ENCODE peak calls at places on chromosomes 7 and 10, in six cellular contexts. One of them, this sample, is unnamed.
A peak's percentile ranks its signal among the peaks of the same experiment; 100 is the strongest.

GRCh38 chr10:124366825-124367224 is 51.9 kb downstream of the OAT start:
- DNase-seq in MM.1S: no peak
- DNase-seq in lower lobe of right lung: no peak
- DNase-seq in activated CD8-positive, alpha-beta T cell treated with anti-CD3 and anti-CD28 coated beads for 36 hours: no peak
- DNase-seq in HFFc6: no peak
- DNase-seq in IMR-90: no peak
- DNase-seq in this sample: no peak

GRCh38 chr7:106768324-106768751 is 96.7 kb upstream of the PIK3CG start:
- DNase-seq in MM.1S: peak; percentile 85
- DNase-seq in lower lobe of right lung: no peak
- DNase-seq in activated CD8-positive, alpha-beta T cell treated with anti-CD3 and anti-CD28 coated beads for 36 hours: no peak
- DNase-seq in HFFc6: peak; percentile 34
- DNase-seq in IMR-90: no peak
- DNase-seq in this sample: no peak

GRCh38 chr7:139602143-139602722 is 78.7 kb downstream of the CLEC2L start:
- DNase-seq in MM.1S: peak; percentile 60
- DNase-seq in lower lobe of right lung: no peak
- DNase-seq in activated CD8-positive, alpha-beta T cell treated with anti-CD3 and anti-CD28 coated beads for 36 hours: no peak
- DNase-seq in HFFc6: peak; percentile 45
- DNase-seq in IMR-90: peak; percentile 42
- DNase-seq in this sample: no peak

GRCh38 chr10:8489823-8490222 is 435.3 kb downstream of the GATA3 start:
- DNase-seq in MM.1S: no peak
- DNase-seq in lower lobe of right lung: no peak
- DNase-seq in activated CD8-positive, alpha-beta T cell treated with anti-CD3 and anti-CD28 coated beads for 36 hours: no peak
- DNase-seq in HFFc6: no peak
- DNase-seq in IMR-90: no peak
- DNase-seq in this sample: no peak

GRCh38 chr7:116713918-116714317 is 41.9 kb downstream of the MET start:
- DNase-seq in MM.1S: no peak
- DNase-seq in lower lobe of right lung: no peak
- DNase-seq in activated CD8-positive, alpha-beta T cell treated with anti-CD3 and anti-CD28 coated beads for 36 hours: no peak
- DNase-seq in HFFc6: peak; percentile 80
- DNase-seq in IMR-90: peak; percentile 88
- DNase-seq in this sample: peak; percentile 44

GRCh38 chr7:152202056-152202455 is 176.6 kb downstream of the GALNT11 start:
- DNase-seq in MM.1S: no peak
- DNase-seq in lower lobe of right lung: no peak
- DNase-seq in activated CD8-positive, alpha-beta T cell treated with anti-CD3 and anti-CD28 coated beads for 36 hours: no peak
- DNase-seq in HFFc6: peak; percentile 48
- DNase-seq in IMR-90: peak; percentile 50
- DNase-seq in this sample: no peak

GRCh38 chr7:47571355-47572100 is 10.4 kb downstream of the TNS3 start:
- DNase-seq in MM.1S: peak; percentile 67
- DNase-seq in lower lobe of right lung: peak; percentile 83
- DNase-seq in activated CD8-positive, alpha-beta T cell treated with anti-CD3 and anti-CD28 coated beads for 36 hours: no peak
- DNase-seq in HFFc6: peak; percentile 87
- DNase-seq in IMR-90: peak; percentile 95
- DNase-seq in this sample: no peak

GRCh38 chr7:1422512-1423265 is 36.6 kb downstream of the MICALL2 start:
- DNase-seq in MM.1S: no peak
- DNase-seq in lower lobe of right lung: no peak
- DNase-seq in activated CD8-positive, alpha-beta T cell treated with anti-CD3 and anti-CD28 coated beads for 36 hours: no peak
- DNase-seq in HFFc6: no peak
- DNase-seq in IMR-90: no peak
- DNase-seq in this sample: no peak

GRCh38 chr7:128387663-128388485 is 21.9 kb downstream of the IMPDH1 start:
- DNase-seq in MM.1S: peak; percentile 65
- DNase-seq in lower lobe of right lung: peak; percentile 78
- DNase-seq in activated CD8-positive, alpha-beta T cell treated with anti-CD3 and anti-CD28 coated beads for 36 hours: peak; percentile 85
- DNase-seq in HFFc6: peak; percentile 51
- DNase-seq in IMR-90: peak; percentile 57
- DNase-seq in this sample: peak; percentile 55

GRCh38 chr7:18693401-18693800 is 197.9 kb downstream of the HDAC9 start:
- DNase-seq in MM.1S: no peak
- DNase-seq in lower lobe of right lung: no peak
- DNase-seq in activated CD8-positive, alpha-beta T cell treated with anti-CD3 and anti-CD28 coated beads for 36 hours: no peak
- DNase-seq in HFFc6: peak; percentile 70
- DNase-seq in IMR-90: peak; percentile 89
- DNase-seq in this sample: peak; percentile 75

GRCh38 chr10:58952747-58953466 is 223.5 kb upstream of the PHYHIPL start:
- DNase-seq in MM.1S: peak; percentile 46
- DNase-seq in lower lobe of right lung: no peak
- DNase-seq in activated CD8-positive, alpha-beta T cell treated with anti-CD3 and anti-CD28 coated beads for 36 hours: peak; percentile 12
- DNase-seq in HFFc6: peak; percentile 43
- DNase-seq in IMR-90: peak; percentile 42
- DNase-seq in this sample: peak; percentile 60

GRCh38 chr10:124058346-124059003 is 34.9 kb downstream of the CHST15 start:
- DNase-seq in MM.1S: no peak
- DNase-seq in lower lobe of right lung: no peak
- DNase-seq in activated CD8-positive, alpha-beta T cell treated with anti-CD3 and anti-CD28 coated beads for 36 hours: no peak
- DNase-seq in HFFc6: no peak
- DNase-seq in IMR-90: no peak
- DNase-seq in this sample: no peak

GRCh38 chr7:99525713-99526440 is 21.4 kb downstream of the ZKSCAN5 start:
- DNase-seq in MM.1S: no peak
- DNase-seq in lower lobe of right lung: no peak
- DNase-seq in activated CD8-positive, alpha-beta T cell treated with anti-CD3 and anti-CD28 coated beads for 36 hours: peak; percentile 53
- DNase-seq in HFFc6: no peak
- DNase-seq in IMR-90: no peak
- DNase-seq in this sample: no peak

GRCh38 chr10:120850911-120851865 is at the start of gene WDR11:
- DNase-seq in MM.1S: peak; percentile 87
- DNase-seq in lower lobe of right lung: peak; percentile 94
- DNase-seq in activated CD8-positive, alpha-beta T cell treated with anti-CD3 and anti-CD28 coated beads for 36 hours: peak; percentile 83
- DNase-seq in HFFc6: peak; percentile 83
- DNase-seq in IMR-90: peak; percentile 90
- DNase-seq in this sample: peak; percentile 77
- TF ChIP-seq CTCF in MM.1S: no peak
- TF ChIP-seq CTCF in lower lobe of right lung: no peak
- TF ChIP-seq CTCF in activated CD8-positive, alpha-beta T cell treated with anti-CD3 and anti-CD28 coated beads for 36 hours: no peak
- TF ChIP-seq CTCF in HFFc6: no peak
- TF ChIP-seq CTCF in IMR-90: no peak
- TF ChIP-seq CTCF in this sample: no peak

GRCh38 chr7:117872565-117873055 is 631 bp downstream of the CTTNBP2 start:
- DNase-seq in MM.1S: no peak
- DNase-seq in lower lobe of right lung: no peak
- DNase-seq in activated CD8-positive, alpha-beta T cell treated with anti-CD3 and anti-CD28 coated beads for 36 hours: no peak
- DNase-seq in HFFc6: no peak
- DNase-seq in IMR-90: no peak
- DNase-seq in this sample: no peak
- TF ChIP-seq CTCF in MM.1S: peak; percentile 21
- TF ChIP-seq CTCF in lower lobe of right lung: no peak
- TF ChIP-seq CTCF in activated CD8-positive, alpha-beta T cell treated with anti-CD3 and anti-CD28 coated beads for 36 hours: no peak
- TF ChIP-seq CTCF in HFFc6: no peak
- TF ChIP-seq CTCF in IMR-90: no peak
- TF ChIP-seq CTCF in this sample: no peak

GRCh38 chr7:34090796-34091195 is 185.5 kb downstream of the BMPER start:
- DNase-seq in MM.1S: no peak
- DNase-seq in lower lobe of right lung: no peak
- DNase-seq in activated CD8-positive, alpha-beta T cell treated with anti-CD3 and anti-CD28 coated beads for 36 hours: no peak
- DNase-seq in HFFc6: no peak
- DNase-seq in IMR-90: peak; percentile 5
- DNase-seq in this sample: no peak

GRCh38 chr7:34096135-34096775 is 190.9 kb downstream of the BMPER start:
- DNase-seq in MM.1S: no peak
- DNase-seq in lower lobe of right lung: peak; percentile 48
- DNase-seq in activated CD8-positive, alpha-beta T cell treated with anti-CD3 and anti-CD28 coated beads for 36 hours: no peak
- DNase-seq in HFFc6: peak; percentile 79
- DNase-seq in IMR-90: peak; percentile 93
- DNase-seq in this sample: peak; percentile 61

GRCh38 chr7:34093276-34093675 is 187.9 kb downstream of the BMPER start:
- DNase-seq in MM.1S: no peak
- DNase-seq in lower lobe of right lung: no peak
- DNase-seq in activated CD8-positive, alpha-beta T cell treated with anti-CD3 and anti-CD28 coated beads for 36 hours: no peak
- DNase-seq in HFFc6: no peak
- DNase-seq in IMR-90: no peak
- DNase-seq in this sample: no peak

GRCh38 chr7:34087892-34088891 is 182.9 kb downstream of the BMPER start:
- DNase-seq in MM.1S: peak; percentile 21
- DNase-seq in lower lobe of right lung: no peak
- DNase-seq in activated CD8-positive, alpha-beta T cell treated with anti-CD3 and anti-CD28 coated beads for 36 hours: peak; percentile 10
- DNase-seq in HFFc6: peak; percentile 44
- DNase-seq in IMR-90: peak; percentile 40
- DNase-seq in this sample: no peak

GRCh38 chr7:34091330-34091917 is 186.1 kb downstream of the BMPER start:
- DNase-seq in MM.1S: peak; percentile 59
- DNase-seq in lower lobe of right lung: no peak
- DNase-seq in activated CD8-positive, alpha-beta T cell treated with anti-CD3 and anti-CD28 coated beads for 36 hours: peak; percentile 33
- DNase-seq in HFFc6: peak; percentile 49
- DNase-seq in IMR-90: peak; percentile 69
- DNase-seq in this sample: no peak
- TF ChIP-seq CTCF in MM.1S: peak; percentile 64
- TF ChIP-seq CTCF in lower lobe of right lung: peak; percentile 38
- TF ChIP-seq CTCF in activated CD8-positive, alpha-beta T cell treated with anti-CD3 and anti-CD28 coated beads for 36 hours: peak; percentile 24
- TF ChIP-seq CTCF in HFFc6: peak; percentile 90
- TF ChIP-seq CTCF in IMR-90: peak; percentile 76
- TF ChIP-seq CTCF in this sample: peak; percentile 50

DNA sequence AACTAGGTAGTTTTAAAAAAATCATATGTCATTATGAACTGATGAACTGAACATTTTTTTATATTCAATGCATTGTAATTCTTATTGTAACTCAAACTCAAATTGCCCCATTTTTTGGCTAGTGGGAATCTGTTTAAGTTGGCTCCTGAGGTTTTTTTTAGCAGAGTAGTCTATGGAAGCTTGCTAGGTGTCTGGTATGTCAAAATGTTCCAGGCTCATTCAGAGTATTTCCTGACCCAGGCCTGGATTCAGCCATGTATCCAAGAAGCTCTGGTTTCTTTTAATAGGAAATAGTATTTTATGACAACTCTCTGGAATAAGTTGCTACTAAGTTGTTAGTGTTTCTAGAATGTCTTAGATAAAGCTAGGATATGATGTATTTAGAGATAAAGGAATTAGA is 288.0 kb downstream of the ARL4A start:
- DNase-seq in MM.1S: no peak
- DNase-seq in lower lobe of right lung: no peak
- DNase-seq in activated CD8-positive, alpha-beta T cell treated with anti-CD3 and anti-CD28 coated beads for 36 hours: no peak
- DNase-seq in HFFc6: no peak
- DNase-seq in IMR-90: no peak
- DNase-seq in this sample: no peak
- TF ChIP-seq CTCF in MM.1S: no peak
- TF ChIP-seq CTCF in lower lobe of right lung: no peak
- TF ChIP-seq CTCF in activated CD8-positive, alpha-beta T cell treated with anti-CD3 and anti-CD28 coated beads for 36 hours: no peak
- TF ChIP-seq CTCF in HFFc6: no peak
- TF ChIP-seq CTCF in IMR-90: no peak
- TF ChIP-seq CTCF in this sample: no peak

GRCh38 chr10:90860790-90861189 is 3.0 kb upstream of the HTR7 start:
- DNase-seq in MM.1S: peak; percentile 58
- DNase-seq in lower lobe of right lung: no peak
- DNase-seq in activated CD8-positive, alpha-beta T cell treated with anti-CD3 and anti-CD28 coated beads for 36 hours: no peak
- DNase-seq in HFFc6: no peak
- DNase-seq in IMR-90: no peak
- DNase-seq in this sample: no peak

GRCh38 chr10:90859321-90859751 is 1.5 kb upstream of the HTR7 start:
- DNase-seq in MM.1S: no peak
- DNase-seq in lower lobe of right lung: no peak
- DNase-seq in activated CD8-positive, alpha-beta T cell treated with anti-CD3 and anti-CD28 coated beads for 36 hours: no peak
- DNase-seq in HFFc6: peak; percentile 59
- DNase-seq in IMR-90: peak; percentile 79
- DNase-seq in this sample: no peak

GRCh38 chr10:90866050-90866598 is 5.7 kb upstream of the RPP30 start:
- DNase-seq in MM.1S: peak; percentile 15
- DNase-seq in lower lobe of right lung: no peak
- DNase-seq in activated CD8-positive, alpha-beta T cell treated with anti-CD3 and anti-CD28 coated beads for 36 hours: no peak
- DNase-seq in HFFc6: no peak
- DNase-seq in IMR-90: no peak
- DNase-seq in this sample: no peak

GRCh38 chr10:90865400-90865799 is 6.4 kb upstream of the RPP30 start:
- DNase-seq in MM.1S: peak; percentile 25
- DNase-seq in lower lobe of right lung: no peak
- DNase-seq in activated CD8-positive, alpha-beta T cell treated with anti-CD3 and anti-CD28 coated beads for 36 hours: no peak
- DNase-seq in HFFc6: peak; percentile 39
- DNase-seq in IMR-90: peak; percentile 36
- DNase-seq in this sample: no peak

GRCh38 chr10:90862908-90863514 is 5.2 kb upstream of the HTR7 start:
- DNase-seq in MM.1S: peak; percentile 38
- DNase-seq in lower lobe of right lung: no peak
- DNase-seq in activated CD8-positive, alpha-beta T cell treated with anti-CD3 and anti-CD28 coated beads for 36 hours: no peak
- DNase-seq in HFFc6: peak; percentile 46
- DNase-seq in IMR-90: peak; percentile 47
- DNase-seq in this sample: no peak
- TF ChIP-seq CTCF in MM.1S: peak; percentile 78
- TF ChIP-seq CTCF in lower lobe of right lung: peak; percentile 65
- TF ChIP-seq CTCF in activated CD8-positive, alpha-beta T cell treated with anti-CD3 and anti-CD28 coated beads for 36 hours: peak; percentile 73
- TF ChIP-seq CTCF in HFFc6: peak; percentile 91
- TF ChIP-seq CTCF in IMR-90: peak; percentile 89
- TF ChIP-seq CTCF in this sample: peak; percentile 66

DNA sequence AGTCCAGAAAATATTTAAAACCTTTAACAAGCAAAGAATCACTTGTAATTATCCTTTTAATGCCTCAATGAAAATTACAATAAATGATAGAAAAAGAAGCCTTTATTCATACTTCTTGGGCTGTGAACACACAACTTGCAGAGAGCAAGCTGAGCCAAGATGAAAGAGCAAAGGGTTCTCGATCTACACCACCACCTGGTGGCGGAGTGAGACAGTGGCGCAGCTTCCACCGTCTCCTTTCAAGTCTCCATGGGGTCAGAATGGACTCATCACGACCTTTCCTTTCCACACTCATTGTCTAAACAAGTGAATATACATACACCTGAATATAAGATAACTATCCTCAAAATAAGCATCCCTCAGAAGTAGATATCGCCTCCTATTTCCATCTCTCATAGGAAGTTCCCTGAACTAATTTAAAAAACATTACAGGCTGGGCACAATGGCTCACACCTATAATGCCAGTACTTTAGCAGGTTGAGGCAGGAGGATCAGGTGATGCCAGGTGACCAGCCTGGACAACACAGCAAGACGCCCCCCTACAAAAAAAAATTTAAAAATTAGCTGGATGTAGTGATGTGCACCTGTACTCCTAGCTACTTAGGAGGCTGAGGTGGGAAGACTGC is 40.7 kb downstream of the ATE1 start:
- DNase-seq in MM.1S: peak; percentile 54
- DNase-seq in lower lobe of right lung: no peak
- DNase-seq in activated CD8-positive, alpha-beta T cell treated with anti-CD3 and anti-CD28 coated beads for 36 hours: peak; percentile 67
- DNase-seq in HFFc6: peak; percentile 54
- DNase-seq in IMR-90: peak; percentile 69
- DNase-seq in this sample: peak; percentile 26
- TF ChIP-seq CTCF in MM.1S: peak; percentile 80
- TF ChIP-seq CTCF in lower lobe of right lung: peak; percentile 44
- TF ChIP-seq CTCF in activated CD8-positive, alpha-beta T cell treated with anti-CD3 and anti-CD28 coated beads for 36 hours: peak; percentile 70
- TF ChIP-seq CTCF in HFFc6: peak; percentile 88
- TF ChIP-seq CTCF in IMR-90: peak; percentile 87
- TF ChIP-seq CTCF in this sample: peak; percentile 85

DNA sequence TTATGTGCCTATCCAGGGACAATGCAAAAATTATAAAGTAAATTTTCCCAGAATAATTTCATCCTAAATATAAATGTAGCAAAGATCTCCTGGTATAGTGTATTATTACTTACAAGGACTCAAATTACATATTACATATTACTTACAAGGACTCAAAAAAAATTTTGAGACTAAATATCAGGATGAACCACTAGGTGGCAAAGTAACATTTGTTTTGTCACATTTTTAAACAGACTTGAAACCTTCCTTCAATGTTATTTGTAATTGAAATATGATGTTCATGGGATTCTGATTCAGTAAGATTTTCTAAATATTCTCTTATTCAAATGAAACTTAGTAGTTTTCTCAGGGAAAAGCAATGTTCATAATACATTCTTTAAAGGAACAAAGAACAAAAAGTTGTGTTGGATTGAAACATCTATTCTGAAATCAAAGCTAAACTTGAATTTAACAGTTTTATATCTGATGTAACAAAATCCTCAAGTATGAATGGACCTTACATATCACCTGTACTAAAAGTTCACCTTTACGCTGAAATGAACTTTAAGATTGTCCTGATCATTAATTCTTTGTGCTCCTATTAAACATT is 74.3 kb upstream of the GNAI1 start:
- DNase-seq in MM.1S: peak; percentile 72
- DNase-seq in lower lobe of right lung: no peak
- DNase-seq in activated CD8-positive, alpha-beta T cell treated with anti-CD3 and anti-CD28 coated beads for 36 hours: no peak
- DNase-seq in HFFc6: peak; percentile 53
- DNase-seq in IMR-90: peak; percentile 82
- DNase-seq in this sample: peak; percentile 37
- TF ChIP-seq CTCF in MM.1S: peak; percentile 53
- TF ChIP-seq CTCF in lower lobe of right lung: peak; percentile 51
- TF ChIP-seq CTCF in activated CD8-positive, alpha-beta T cell treated with anti-CD3 and anti-CD28 coated beads for 36 hours: peak; percentile 50
- TF ChIP-seq CTCF in HFFc6: peak; percentile 93
- TF ChIP-seq CTCF in IMR-90: peak; percentile 65
- TF ChIP-seq CTCF in this sample: peak; percentile 22

This sample was measured in HFF-Myc.